ENCODE peak calls at places on chromosomes 3 and 15, in four cellular contexts. N is astrocyte, G is IMR-90, J is mesendoderm. H is an unnamed sample.

GRCh38 chr15:47961401-47962090 is 159.2 kb upstream of the SLC24A5 start:
- DNase-seq in N (no peak), G (no peak), J (no peak), H (no peak)

GRCh38 chr15:45114076-45114750 is at the start of the genes DUOX2 and DUOXA2:
- DNase-seq in N (no peak), G (no peak), J (no peak), H (no peak)

GRCh38 chr3:115698851-115699535 is 75.7 kb downstream of the GAP43 start:
- DNase-seq in N (peak), G (peak), J (peak), H (peak)

GRCh38 chr3:120394343-120394742 is 45.2 kb upstream of the LRRC58 start:
- DNase-seq in N (no peak), G (no peak), J (no peak), H (no peak)

GRCh38 chr15:48112242-48112641 is 8.5 kb upstream of the SLC24A5 start:
- DNase-seq in N (peak), G (peak), J (peak), H (peak)

GRCh38 chr3:58566398-58567250 is 10.6 kb downstream of the FAM107A start:
- DNase-seq in N (no peak), G (no peak), J (no peak), H (peak)

GRCh38 chr3:19190602-19191001 is 42.3 kb downstream of the KCNH8 start:
- DNase-seq in N (no peak), G (no peak), J (no peak), H (no peak)

GRCh38 chr15:74228723-74229081 is 7.4 kb upstream of the CCDC33 start:
- DNase-seq in N (peak), G (peak), J (peak), H (no peak)

GRCh38 chr3:185070491-185071335 is 82.1 kb downstream of the C3orf70 start:
- DNase-seq in N (no peak), G (peak), J (peak), H (peak)

GRCh38 chr15:100717596-100717995 is 115.2 kb downstream of the ASB7 start:
- DNase-seq in N (no peak), G (no peak), J (no peak), H (peak)

GRCh38 chr3:192675958-192676649 is 51.2 kb downstream of the FGF12 start:
- DNase-seq in N (no peak), G (no peak), J (no peak), H (no peak)

GRCh38 chr3:148309390-148310035 is 388.2 kb upstream of the AGTR1 start:
- DNase-seq in N (no peak), G (peak), J (peak), H (peak)

GRCh38 chr3:109656225-109656624 is 318.9 kb upstream of the DPPA4 start:
- DNase-seq in N (no peak), G (no peak), J (no peak), H (no peak)

GRCh38 chr3:126982125-126982521 is 792 bp upstream of the PLXNA1 start:
- DNase-seq in N (peak), G (peak), J (peak), H (peak)

GRCh38 chr15:94028809-94029208 is 202.6 kb upstream of the MCTP2 start:
- DNase-seq in N (no peak), G (no peak), J (peak), H (no peak)

GRCh38 chr15:61173899-61174689 is 55.0 kb downstream of the RORA start:
- DNase-seq in N (no peak), G (no peak), J (no peak), H (no peak)

DNA sequence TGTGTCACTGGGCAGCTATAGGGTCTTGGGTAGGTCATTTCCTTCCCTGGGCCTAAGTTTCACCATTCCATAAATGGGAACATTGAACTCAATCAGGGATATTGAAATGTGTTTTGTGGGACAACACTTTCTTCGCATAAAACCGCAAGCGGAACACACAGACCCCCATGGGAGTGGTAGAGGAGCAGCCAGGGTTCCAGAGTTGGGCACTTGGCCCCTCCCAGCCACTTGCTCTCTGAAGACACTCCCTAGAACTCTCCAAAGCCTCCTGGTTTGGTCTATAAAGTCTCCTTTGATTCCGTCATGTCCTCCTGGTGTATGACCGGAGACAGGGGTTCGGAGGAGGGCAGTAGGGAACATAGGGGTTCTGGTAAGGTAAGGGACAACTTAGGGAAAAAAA is 271.7 kb downstream of the UACA start:
- DNase-seq in N (no peak), G (no peak), J (no peak), H (no peak)
- H3K4me2 ChIP-seq in N (peak), G (no peak), J (no peak), H (no peak)

DNA sequence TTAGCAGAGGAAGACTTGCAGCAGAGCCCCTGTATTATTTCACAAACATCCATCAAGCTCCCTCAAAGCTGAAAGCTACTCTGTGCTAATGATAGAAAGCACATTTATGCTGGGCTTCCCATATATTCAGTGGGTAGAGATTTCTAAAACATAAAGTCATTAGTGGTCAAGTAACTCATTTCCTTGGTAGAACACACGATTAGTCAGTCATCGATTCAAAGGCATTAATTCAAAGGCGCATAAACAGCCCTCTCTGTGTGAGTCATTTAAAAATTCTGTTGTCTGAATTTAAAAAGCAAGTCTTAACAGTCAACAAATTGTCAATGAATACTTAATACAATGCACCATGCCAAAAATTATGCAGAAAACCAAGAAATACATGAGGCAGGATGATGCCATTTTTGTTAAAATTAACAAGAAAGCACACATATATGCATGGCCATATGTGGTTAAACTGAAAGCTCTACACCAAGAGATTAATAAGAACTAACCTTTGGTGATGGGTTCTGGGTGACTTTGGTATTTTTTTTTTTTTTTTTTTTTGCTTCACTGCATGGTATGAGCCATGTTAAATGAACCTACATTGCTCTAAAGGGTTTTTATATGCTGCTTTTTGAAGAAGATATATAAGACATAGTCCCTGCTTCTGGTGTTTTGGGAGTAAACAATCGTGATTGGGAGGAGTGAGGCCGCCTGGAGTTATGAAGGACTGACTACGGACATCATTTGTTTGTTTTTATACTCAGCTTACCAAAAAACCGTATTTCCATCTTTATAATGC is 61.7 kb downstream of the LDHAL6B start:
- DNase-seq in N (peak), G (peak), J (no peak), H (no peak)
- H3K4me2 ChIP-seq in N (peak), G (peak), J (no peak), H (no peak)

DNA sequence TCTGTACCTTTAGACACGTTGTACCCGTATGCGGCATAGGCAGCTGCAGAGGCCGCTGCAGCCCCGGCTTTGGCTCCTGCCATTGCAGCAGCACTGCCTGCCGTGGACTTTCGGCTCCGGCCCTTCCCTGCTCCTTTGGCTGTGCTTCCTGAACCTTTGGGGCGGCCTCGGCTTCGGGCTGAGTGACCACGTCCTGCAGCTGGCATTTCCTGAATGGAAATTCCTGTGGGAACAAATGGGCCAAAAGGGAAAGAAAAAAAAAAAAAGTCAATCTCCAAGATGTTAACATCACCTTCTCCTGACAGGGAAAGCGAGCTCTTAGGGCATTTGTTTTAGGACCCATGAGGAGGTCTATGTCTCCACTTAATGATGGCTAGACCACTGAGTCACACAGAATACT is 29.6 kb downstream of the CHAC1 start:
- DNase-seq in N (peak), G (peak), J (no peak), H (no peak)
- H3K4me2 ChIP-seq in N (peak), G (peak), J (no peak), H (no peak)

GRCh38 chr15:40256642-40257235 is 17.9 kb downstream of the PAK6 start:
- DNase-seq in N (peak), G (peak), J (peak), H (no peak)
- H3K4me2 ChIP-seq in N (peak), G (no peak), J (no peak), H (no peak)

GRCh38 chr3:190330936-190331734 is 8.9 kb upstream of the CLDN1 start:
- DNase-seq in N (no peak), G (no peak), J (no peak), H (no peak)
- H3K4me2 ChIP-seq in N (no peak), G (no peak), J (no peak), H (no peak)

GRCh38 chr3:49346797-49347251 is 7.0 kb upstream of the USP4 start:
- DNase-seq in N (peak), G (peak), J (no peak), H (no peak)

GRCh38 chr3:49339947-49340800 is at the start of gene USP4:
- DNase-seq in N (peak), G (peak), J (peak), H (peak)

GRCh38 chr3:49341996-49342395 is 2.1 kb upstream of the USP4 start:
- DNase-seq in N (no peak), G (no peak), J (no peak), H (no peak)

GRCh38 chr3:49339593-49339946 is 283 bp downstream of the USP4 start:
- DNase-seq in N (no peak), G (no peak), J (peak), H (peak)

GRCh38 chr3:49343163-49343562 is 3.3 kb upstream of the USP4 start:
- DNase-seq in N (no peak), G (no peak), J (no peak), H (no peak)
- H3K4me2 ChIP-seq in N (no peak), G (no peak), J (no peak), H (no peak)

GRCh38 chr3:197559662-197560061 is 3.9 kb upstream of the BDH1 start:
- DNase-seq in N (no peak), G (no peak), J (no peak), H (no peak)

GRCh38 chr3:197561926-197562325 is 6.2 kb upstream of the BDH1 start:
- DNase-seq in N (no peak), G (no peak), J (no peak), H (no peak)

GRCh38 chr3:197564097-197564843 is 8.5 kb upstream of the BDH1 start:
- DNase-seq in N (peak), G (no peak), J (peak), H (no peak)

GRCh38 chr3:197558000-197558399 is 2.2 kb upstream of the BDH1 start:
- DNase-seq in N (no peak), G (no peak), J (no peak), H (no peak)

DNA sequence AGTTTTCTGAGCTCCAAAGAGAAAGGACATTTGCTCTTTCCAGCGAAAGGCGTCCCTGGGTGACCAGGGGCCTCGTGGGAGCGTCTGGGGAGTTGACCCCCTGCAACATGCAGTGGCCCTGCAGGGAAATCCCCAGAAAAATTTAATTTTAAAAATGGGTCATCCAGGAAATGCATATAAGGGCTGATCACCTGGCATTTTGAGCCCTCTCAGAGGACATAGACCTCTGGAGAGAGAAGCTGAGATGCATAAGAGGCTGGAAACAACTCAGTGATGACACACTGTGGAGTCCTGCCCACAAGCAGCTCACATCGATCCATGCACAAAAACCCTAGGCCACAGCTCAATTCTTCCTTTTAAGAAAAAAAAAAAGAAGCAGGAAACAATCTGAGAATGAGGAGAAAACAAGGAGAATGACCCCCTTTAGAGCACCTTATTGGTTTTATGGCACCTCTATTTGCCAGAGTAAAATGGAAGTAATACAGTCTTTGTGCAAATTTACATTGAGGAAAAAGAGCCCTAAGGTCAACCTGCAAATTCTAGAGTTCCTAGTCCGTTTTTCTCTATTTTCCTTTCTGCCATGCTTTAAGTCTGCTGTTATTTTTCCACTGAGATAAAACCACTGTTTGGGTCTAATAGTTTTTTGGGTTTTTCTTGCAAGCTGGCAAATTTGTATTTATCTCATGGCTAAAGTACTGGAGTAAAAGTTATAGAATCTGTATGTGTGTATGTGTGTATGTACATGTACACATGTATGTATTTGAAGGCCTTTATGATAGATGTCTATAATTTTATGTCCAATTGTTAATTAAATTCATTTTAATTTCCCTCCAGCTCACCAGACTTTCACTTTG is 6.9 kb upstream of the BDH1 start:
- DNase-seq in N (no peak), G (no peak), J (no peak), H (no peak)
- H3K4me2 ChIP-seq in N (no peak), G (no peak), J (no peak), H (no peak)

DNA sequence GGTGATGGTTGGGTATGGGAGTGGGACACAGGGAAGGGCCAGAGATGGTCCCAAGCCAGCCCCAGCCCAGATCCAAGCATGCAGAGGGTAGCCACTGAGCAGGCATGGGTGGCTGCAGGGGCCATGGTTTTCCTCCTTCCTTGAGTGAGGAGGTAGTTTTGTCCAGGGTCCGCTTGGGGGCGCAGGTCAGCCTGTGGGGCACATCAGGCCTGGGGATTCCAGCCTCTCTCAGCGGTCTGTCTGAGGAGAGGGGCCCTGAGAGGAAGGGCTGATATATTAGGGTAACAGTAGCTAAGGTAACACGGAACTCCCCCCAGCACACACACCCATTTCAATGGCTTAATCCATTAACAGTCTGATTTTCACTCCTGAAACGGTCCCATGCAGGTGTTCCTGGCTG is 22.7 kb upstream of the LCTL start:
- DNase-seq in N (no peak), G (no peak), J (peak), H (peak)
- H3K4me2 ChIP-seq in N (no peak), G (no peak), J (no peak), H (peak)

DNA sequence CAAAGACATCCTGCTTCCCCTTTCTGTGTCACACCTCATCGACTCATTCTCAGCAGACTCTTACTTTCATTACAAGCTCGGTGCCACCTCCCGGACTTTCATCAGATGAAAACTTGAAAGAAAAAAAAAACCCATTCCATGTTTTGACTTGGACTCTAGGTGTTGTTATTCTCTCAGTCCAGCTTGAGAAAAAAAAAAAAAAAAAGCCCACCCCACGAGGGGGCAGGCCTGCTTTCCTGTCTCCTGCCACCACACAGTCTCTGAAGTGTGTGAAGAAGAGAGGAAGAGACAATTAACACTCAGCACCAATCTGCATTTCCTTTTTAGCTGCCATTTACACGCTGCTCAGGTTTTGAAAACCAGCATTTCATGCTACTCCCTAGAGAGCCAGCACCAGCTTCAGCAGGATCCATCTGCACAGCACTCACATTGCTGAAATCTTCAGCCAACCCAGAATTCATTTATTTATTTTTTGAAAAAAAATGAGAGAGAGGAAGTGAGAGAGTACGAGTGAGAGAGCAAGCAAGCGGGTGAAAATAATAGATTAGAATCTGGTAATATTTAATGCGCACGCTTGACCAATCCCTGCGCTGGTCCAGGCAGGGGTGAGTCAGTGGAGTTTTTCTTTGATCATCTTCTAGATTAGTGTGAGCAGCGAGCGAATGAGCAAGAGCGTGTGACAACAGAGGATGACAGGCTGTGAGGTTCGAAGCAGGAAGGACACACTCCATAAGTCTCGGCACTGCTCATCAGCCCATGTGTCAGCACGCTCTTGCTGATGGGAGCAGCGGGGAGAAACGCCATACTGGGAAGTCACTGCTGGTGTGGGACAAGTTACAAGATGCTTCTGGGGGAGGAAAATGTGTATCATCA is 23.5 kb downstream of the ZNF80 start:
- DNase-seq in N (peak), G (peak), J (peak), H (peak)
- H3K4me2 ChIP-seq in N (peak), G (peak), J (no peak), H (peak)